ENCODE peak calls at places on chromosome 10, in six cellular contexts. One of them, this sample, is unnamed.

GRCh38 chr10:14670551-14671240 is 104.0 kb downstream of the FAM107B start:
- DNase-seq in ovary: no peak
- DNase-seq in HTR-8/SVneo: no peak
- DNase-seq in Calu3: no peak
- DNase-seq in uterus: no peak
- DNase-seq in Daoy: no peak
- DNase-seq in this sample: no peak

GRCh38 chr10:87927091-87927490 is 63.7 kb downstream of the PTEN start:
- DNase-seq in uterus: no peak
- DNase-seq in Calu3: no peak
- DNase-seq in HTR-8/SVneo: no peak
- DNase-seq in ovary: no peak
- DNase-seq in Daoy: no peak
- DNase-seq in this sample: no peak

GRCh38 chr10:12465385-12466136 is 116.2 kb downstream of the CAMK1D start:
- DNase-seq in HTR-8/SVneo: no peak
- DNase-seq in Calu3: no peak
- DNase-seq in uterus: no peak
- DNase-seq in ovary: no peak
- DNase-seq in Daoy: no peak
- DNase-seq in this sample: no peak

GRCh38 chr10:7411671-7412481 is 1.0 kb upstream of the SFMBT2 start:
- DNase-seq in ovary: peak
- DNase-seq in uterus: peak
- DNase-seq in Calu3: no peak
- DNase-seq in Daoy: no peak
- DNase-seq in HTR-8/SVneo: no peak
- DNase-seq in this sample: no peak

GRCh38 chr10:125531470-125531869 is 151.5 kb downstream of the TEX36 start:
- DNase-seq in Calu3: no peak
- DNase-seq in uterus: no peak
- DNase-seq in ovary: no peak
- DNase-seq in HTR-8/SVneo: no peak
- DNase-seq in Daoy: peak
- DNase-seq in this sample: no peak

GRCh38 chr10:79044846-79045245 is 23.9 kb upstream of the ZMIZ1 start:
- DNase-seq in Daoy: no peak
- DNase-seq in ovary: peak
- DNase-seq in uterus: peak
- DNase-seq in Calu3: no peak
- DNase-seq in HTR-8/SVneo: no peak
- DNase-seq in this sample: peak

GRCh38 chr10:99008106-99008505 is 227.5 kb downstream of the HPSE2 start:
- DNase-seq in Calu3: no peak
- DNase-seq in ovary: no peak
- DNase-seq in HTR-8/SVneo: no peak
- DNase-seq in Daoy: no peak
- DNase-seq in uterus: no peak
- DNase-seq in this sample: no peak

GRCh38 chr10:102113956-102114857 is 6.0 kb downstream of the LDB1 start:
- DNase-seq in Calu3: peak
- DNase-seq in HTR-8/SVneo: no peak
- DNase-seq in Daoy: no peak
- DNase-seq in ovary: peak
- DNase-seq in uterus: peak
- DNase-seq in this sample: no peak

GRCh38 chr10:1989090-1989489 is 251.8 kb upstream of the ADARB2 start:
- DNase-seq in ovary: no peak
- DNase-seq in Daoy: no peak
- DNase-seq in uterus: no peak
- DNase-seq in Calu3: no peak
- DNase-seq in HTR-8/SVneo: no peak
- DNase-seq in this sample: no peak

GRCh38 chr10:88138319-88138848 is 275.0 kb downstream of the PTEN start:
- DNase-seq in HTR-8/SVneo: no peak
- DNase-seq in ovary: no peak
- DNase-seq in Calu3: no peak
- DNase-seq in uterus: no peak
- DNase-seq in Daoy: no peak
- DNase-seq in this sample: no peak

GRCh38 chr10:75648186-75648761 is 216.8 kb downstream of the LRMDA start:
- DNase-seq in Daoy: no peak
- DNase-seq in Calu3: no peak
- DNase-seq in HTR-8/SVneo: no peak
- DNase-seq in uterus: no peak
- DNase-seq in ovary: no peak
- DNase-seq in this sample: no peak

GRCh38 chr10:33279276-33279675 is 55.2 kb downstream of the NRP1 start:
- DNase-seq in ovary: no peak
- DNase-seq in uterus: no peak
- DNase-seq in HTR-8/SVneo: no peak
- DNase-seq in Calu3: no peak
- DNase-seq in Daoy: no peak
- DNase-seq in this sample: no peak

GRCh38 chr10:22997102-22997501 is 69.2 kb downstream of the ARMC3 start:
- DNase-seq in Daoy: peak
- DNase-seq in ovary: peak
- DNase-seq in uterus: no peak
- DNase-seq in Calu3: peak
- DNase-seq in HTR-8/SVneo: no peak
- DNase-seq in this sample: no peak

GRCh38 chr10:72016608-72017310 is 52.6 kb downstream of the CHST3 start:
- DNase-seq in uterus: no peak
- DNase-seq in Daoy: no peak
- DNase-seq in Calu3: no peak
- DNase-seq in HTR-8/SVneo: no peak
- DNase-seq in ovary: no peak
- DNase-seq in this sample: no peak

GRCh38 chr10:70381491-70382421 is 669 bp downstream of the LRRC20 start:
- DNase-seq in uterus: peak
- DNase-seq in ovary: peak
- DNase-seq in Calu3: peak
- DNase-seq in Daoy: peak
- DNase-seq in HTR-8/SVneo: no peak
- DNase-seq in this sample: peak

GRCh38 chr10:123348721-123349120 is 194.5 kb downstream of the BUB3 start:
- DNase-seq in Calu3: no peak
- DNase-seq in ovary: no peak
- DNase-seq in HTR-8/SVneo: no peak
- DNase-seq in Daoy: no peak
- DNase-seq in uterus: no peak
- DNase-seq in this sample: no peak

GRCh38 chr10:120336910-120337540 is 120.0 kb upstream of the PLPP4 start:
- DNase-seq in Calu3: peak
- DNase-seq in HTR-8/SVneo: peak
- DNase-seq in ovary: peak
- DNase-seq in Daoy: peak
- DNase-seq in uterus: peak
- DNase-seq in this sample: peak

GRCh38 chr10:3046941-3047621 is 20.3 kb upstream of the PFKP start:
- DNase-seq in Daoy: no peak
- DNase-seq in ovary: no peak
- DNase-seq in Calu3: no peak
- DNase-seq in uterus: no peak
- DNase-seq in HTR-8/SVneo: no peak
- DNase-seq in this sample: no peak

GRCh38 chr10:129472696-129473555 is 5.9 kb downstream of the MGMT start:
- DNase-seq in HTR-8/SVneo: no peak
- DNase-seq in ovary: no peak
- DNase-seq in Calu3: no peak
- DNase-seq in uterus: no peak
- DNase-seq in Daoy: no peak
- DNase-seq in this sample: no peak

GRCh38 chr10:49622426-49623425 is 8.9 kb downstream of the CHAT start:
- DNase-seq in HTR-8/SVneo: no peak
- DNase-seq in Daoy: no peak
- DNase-seq in Calu3: no peak
- DNase-seq in uterus: no peak
- DNase-seq in ovary: peak
- DNase-seq in this sample: peak

GRCh38 chr10:71232089-71232998 is 20.0 kb downstream of the UNC5B start:
- DNase-seq in ovary: no peak
- DNase-seq in Daoy: no peak
- DNase-seq in HTR-8/SVneo: no peak
- DNase-seq in uterus: peak
- DNase-seq in Calu3: no peak
- DNase-seq in this sample: no peak

GRCh38 chr10:100791254-100792058 is 46.1 kb downstream of the PAX2 start:
- DNase-seq in HTR-8/SVneo: no peak
- DNase-seq in Daoy: no peak
- DNase-seq in uterus: no peak
- DNase-seq in Calu3: no peak
- DNase-seq in ovary: peak
- DNase-seq in this sample: no peak

GRCh38 chr10:72133517-72133916 is 45.2 kb upstream of the SPOCK2 start:
- DNase-seq in Daoy: peak
- DNase-seq in Calu3: no peak
- DNase-seq in uterus: no peak
- DNase-seq in ovary: no peak
- DNase-seq in HTR-8/SVneo: peak
- DNase-seq in this sample: no peak

GRCh38 chr10:28839600-28840007 is 162.3 kb downstream of the BAMBI start:
- DNase-seq in uterus: peak
- DNase-seq in Calu3: peak
- DNase-seq in ovary: no peak
- DNase-seq in Daoy: peak
- DNase-seq in HTR-8/SVneo: peak
- DNase-seq in this sample: no peak

GRCh38 chr10:33509231-33509871 is 174.9 kb upstream of the NRP1 start:
- DNase-seq in Calu3: peak
- DNase-seq in ovary: no peak
- DNase-seq in uterus: peak
- DNase-seq in Daoy: peak
- DNase-seq in HTR-8/SVneo: peak
- DNase-seq in this sample: peak

GRCh38 chr10:35752469-35753450 is 110.7 kb upstream of the FZD8 start:
- DNase-seq in uterus: no peak
- DNase-seq in ovary: no peak
- DNase-seq in Calu3: no peak
- DNase-seq in HTR-8/SVneo: no peak
- DNase-seq in Daoy: no peak
- DNase-seq in this sample: no peak